ENCODE peak calls at places on chromosomes 1 and 21, in four cellular contexts. One of them, this sample, is unnamed.

GRCh38 chr21:41345934-41346685 is 15.7 kb upstream of the MX2 start:
- DNase-seq in NCI-H1105: no peak
- DNase-seq in T follicular helper cell: no peak
- DNase-seq in activated T-helper 1 cell treated with anti-CD3 and anti-CD28 coated beads, Interleukin-12 subunit alpha, Interleukin-12 subunit beta, Interleukin-2, Interleukin-4 antibody, amounts not matched to agents 30 ng/mL and 10 ng/mL and 1 ng/mL, durations not matched to agents 14 hours and 24 hours and 36 hours: no peak
- DNase-seq in this sample: no peak

GRCh38 chr1:53186533-53186932 is 10.1 kb upstream of the CPT2 start:
- DNase-seq in activated T-helper 1 cell treated with anti-CD3 and anti-CD28 coated beads, Interleukin-12 subunit alpha, Interleukin-12 subunit beta, Interleukin-2, Interleukin-4 antibody, amounts not matched to agents 30 ng/mL and 10 ng/mL and 1 ng/mL, durations not matched to agents 14 hours and 24 hours and 36 hours: no peak
- DNase-seq in T follicular helper cell: no peak
- DNase-seq in NCI-H1105: no peak
- DNase-seq in this sample: no peak

GRCh38 chr1:14339288-14339687 is 259.2 kb upstream of the KAZN start:
- DNase-seq in activated T-helper 1 cell treated with anti-CD3 and anti-CD28 coated beads, Interleukin-12 subunit alpha, Interleukin-12 subunit beta, Interleukin-2, Interleukin-4 antibody, amounts not matched to agents 30 ng/mL and 10 ng/mL and 1 ng/mL, durations not matched to agents 14 hours and 24 hours and 36 hours: no peak
- DNase-seq in NCI-H1105: no peak
- DNase-seq in T follicular helper cell: no peak
- DNase-seq in this sample: no peak

GRCh38 chr1:78676347-78676982 is 26.8 kb downstream of the IFI44 start:
- DNase-seq in NCI-H1105: peak; percentile 63
- DNase-seq in T follicular helper cell: peak; percentile 37
- DNase-seq in activated T-helper 1 cell treated with anti-CD3 and anti-CD28 coated beads, Interleukin-12 subunit alpha, Interleukin-12 subunit beta, Interleukin-2, Interleukin-4 antibody, amounts not matched to agents 30 ng/mL and 10 ng/mL and 1 ng/mL, durations not matched to agents 14 hours and 24 hours and 36 hours: peak; percentile 25
- DNase-seq in this sample: peak; percentile 26

GRCh38 chr1:53592521-53592982 is 133.4 kb downstream of the DMRTB1 start:
- DNase-seq in NCI-H1105: no peak
- DNase-seq in T follicular helper cell: no peak
- DNase-seq in activated T-helper 1 cell treated with anti-CD3 and anti-CD28 coated beads, Interleukin-12 subunit alpha, Interleukin-12 subunit beta, Interleukin-2, Interleukin-4 antibody, amounts not matched to agents 30 ng/mL and 10 ng/mL and 1 ng/mL, durations not matched to agents 14 hours and 24 hours and 36 hours: no peak
- DNase-seq in this sample: no peak

GRCh38 chr1:178254433-178254832 is 160.5 kb downstream of the RASAL2 start:
- DNase-seq in NCI-H1105: no peak
- DNase-seq in activated T-helper 1 cell treated with anti-CD3 and anti-CD28 coated beads, Interleukin-12 subunit alpha, Interleukin-12 subunit beta, Interleukin-2, Interleukin-4 antibody, amounts not matched to agents 30 ng/mL and 10 ng/mL and 1 ng/mL, durations not matched to agents 14 hours and 24 hours and 36 hours: no peak
- DNase-seq in T follicular helper cell: no peak
- DNase-seq in this sample: no peak

GRCh38 chr1:224205438-224205840 is 22.4 kb downstream of the DEGS1 start:
- DNase-seq in T follicular helper cell: no peak
- DNase-seq in NCI-H1105: no peak
- DNase-seq in activated T-helper 1 cell treated with anti-CD3 and anti-CD28 coated beads, Interleukin-12 subunit alpha, Interleukin-12 subunit beta, Interleukin-2, Interleukin-4 antibody, amounts not matched to agents 30 ng/mL and 10 ng/mL and 1 ng/mL, durations not matched to agents 14 hours and 24 hours and 36 hours: no peak
- DNase-seq in this sample: peak; percentile 45

GRCh38 chr1:13732971-13733667 is 33.1 kb downstream of the PRDM2 start:
- DNase-seq in NCI-H1105: no peak
- DNase-seq in activated T-helper 1 cell treated with anti-CD3 and anti-CD28 coated beads, Interleukin-12 subunit alpha, Interleukin-12 subunit beta, Interleukin-2, Interleukin-4 antibody, amounts not matched to agents 30 ng/mL and 10 ng/mL and 1 ng/mL, durations not matched to agents 14 hours and 24 hours and 36 hours: peak; percentile 40
- DNase-seq in T follicular helper cell: peak; percentile 23
- DNase-seq in this sample: peak; percentile 29

GRCh38 chr1:6435129-6435528 is 10.6 kb downstream of the ESPN start:
- DNase-seq in T follicular helper cell: no peak
- DNase-seq in NCI-H1105: no peak
- DNase-seq in activated T-helper 1 cell treated with anti-CD3 and anti-CD28 coated beads, Interleukin-12 subunit alpha, Interleukin-12 subunit beta, Interleukin-2, Interleukin-4 antibody, amounts not matched to agents 30 ng/mL and 10 ng/mL and 1 ng/mL, durations not matched to agents 14 hours and 24 hours and 36 hours: no peak
- DNase-seq in this sample: no peak

GRCh38 chr1:4172659-4173599 is 272.9 kb upstream of the C1orf174 start:
- DNase-seq in T follicular helper cell: no peak
- DNase-seq in NCI-H1105: peak; percentile 1
- DNase-seq in activated T-helper 1 cell treated with anti-CD3 and anti-CD28 coated beads, Interleukin-12 subunit alpha, Interleukin-12 subunit beta, Interleukin-2, Interleukin-4 antibody, amounts not matched to agents 30 ng/mL and 10 ng/mL and 1 ng/mL, durations not matched to agents 14 hours and 24 hours and 36 hours: peak; percentile 7
- DNase-seq in this sample: peak; percentile 38

GRCh38 chr1:182357913-182358312 is 33.7 kb downstream of the GLUL start:
- DNase-seq in activated T-helper 1 cell treated with anti-CD3 and anti-CD28 coated beads, Interleukin-12 subunit alpha, Interleukin-12 subunit beta, Interleukin-2, Interleukin-4 antibody, amounts not matched to agents 30 ng/mL and 10 ng/mL and 1 ng/mL, durations not matched to agents 14 hours and 24 hours and 36 hours: no peak
- DNase-seq in NCI-H1105: peak; percentile 85
- DNase-seq in T follicular helper cell: no peak
- DNase-seq in this sample: no peak

GRCh38 chr1:157045251-157046218 is at the start of gene ARHGEF11:
- DNase-seq in T follicular helper cell: no peak
- DNase-seq in activated T-helper 1 cell treated with anti-CD3 and anti-CD28 coated beads, Interleukin-12 subunit alpha, Interleukin-12 subunit beta, Interleukin-2, Interleukin-4 antibody, amounts not matched to agents 30 ng/mL and 10 ng/mL and 1 ng/mL, durations not matched to agents 14 hours and 24 hours and 36 hours: peak; percentile 11
- DNase-seq in NCI-H1105: peak; percentile 83
- DNase-seq in this sample: peak; percentile 21

GRCh38 chr21:31268090-31268489 is 76.0 kb downstream of the TIAM1 start:
- DNase-seq in NCI-H1105: no peak
- DNase-seq in activated T-helper 1 cell treated with anti-CD3 and anti-CD28 coated beads, Interleukin-12 subunit alpha, Interleukin-12 subunit beta, Interleukin-2, Interleukin-4 antibody, amounts not matched to agents 30 ng/mL and 10 ng/mL and 1 ng/mL, durations not matched to agents 14 hours and 24 hours and 36 hours: no peak
- DNase-seq in T follicular helper cell: no peak
- DNase-seq in this sample: no peak

GRCh38 chr1:92410706-92411105 is 76.0 kb downstream of the GFI1 start:
- DNase-seq in activated T-helper 1 cell treated with anti-CD3 and anti-CD28 coated beads, Interleukin-12 subunit alpha, Interleukin-12 subunit beta, Interleukin-2, Interleukin-4 antibody, amounts not matched to agents 30 ng/mL and 10 ng/mL and 1 ng/mL, durations not matched to agents 14 hours and 24 hours and 36 hours: peak; percentile 29
- DNase-seq in NCI-H1105: no peak
- DNase-seq in T follicular helper cell: peak; percentile 23
- DNase-seq in this sample: peak; percentile 23

GRCh38 chr21:43737158-43737950 is 18.4 kb downstream of the PDXK start:
- DNase-seq in NCI-H1105: no peak
- DNase-seq in T follicular helper cell: no peak
- DNase-seq in activated T-helper 1 cell treated with anti-CD3 and anti-CD28 coated beads, Interleukin-12 subunit alpha, Interleukin-12 subunit beta, Interleukin-2, Interleukin-4 antibody, amounts not matched to agents 30 ng/mL and 10 ng/mL and 1 ng/mL, durations not matched to agents 14 hours and 24 hours and 36 hours: no peak
- DNase-seq in this sample: no peak

GRCh38 chr1:212291505-212292134 is 6.4 kb downstream of the PPP2R5A start:
- DNase-seq in T follicular helper cell: no peak
- DNase-seq in NCI-H1105: peak; percentile 88
- DNase-seq in activated T-helper 1 cell treated with anti-CD3 and anti-CD28 coated beads, Interleukin-12 subunit alpha, Interleukin-12 subunit beta, Interleukin-2, Interleukin-4 antibody, amounts not matched to agents 30 ng/mL and 10 ng/mL and 1 ng/mL, durations not matched to agents 14 hours and 24 hours and 36 hours: no peak
- DNase-seq in this sample: no peak

GRCh38 chr1:189405419-189405818 is 1072.2 kb downstream of the BRINP3 start:
- DNase-seq in T follicular helper cell: no peak
- DNase-seq in NCI-H1105: no peak
- DNase-seq in activated T-helper 1 cell treated with anti-CD3 and anti-CD28 coated beads, Interleukin-12 subunit alpha, Interleukin-12 subunit beta, Interleukin-2, Interleukin-4 antibody, amounts not matched to agents 30 ng/mL and 10 ng/mL and 1 ng/mL, durations not matched to agents 14 hours and 24 hours and 36 hours: no peak
- DNase-seq in this sample: no peak

GRCh38 chr1:161499099-161500078 is 5.9 kb upstream of the FCGR2A start:
- DNase-seq in activated T-helper 1 cell treated with anti-CD3 and anti-CD28 coated beads, Interleukin-12 subunit alpha, Interleukin-12 subunit beta, Interleukin-2, Interleukin-4 antibody, amounts not matched to agents 30 ng/mL and 10 ng/mL and 1 ng/mL, durations not matched to agents 14 hours and 24 hours and 36 hours: no peak
- DNase-seq in NCI-H1105: no peak
- DNase-seq in T follicular helper cell: no peak
- DNase-seq in this sample: no peak

GRCh38 chr1:109637446-109637845 is 17.8 kb downstream of the AMPD2 start:
- DNase-seq in T follicular helper cell: no peak
- DNase-seq in NCI-H1105: no peak
- DNase-seq in activated T-helper 1 cell treated with anti-CD3 and anti-CD28 coated beads, Interleukin-12 subunit alpha, Interleukin-12 subunit beta, Interleukin-2, Interleukin-4 antibody, amounts not matched to agents 30 ng/mL and 10 ng/mL and 1 ng/mL, durations not matched to agents 14 hours and 24 hours and 36 hours: no peak
- DNase-seq in this sample: no peak

GRCh38 chr1:160454371-160455152 is 54.2 kb downstream of the VANGL2 start:
- DNase-seq in NCI-H1105: no peak
- DNase-seq in activated T-helper 1 cell treated with anti-CD3 and anti-CD28 coated beads, Interleukin-12 subunit alpha, Interleukin-12 subunit beta, Interleukin-2, Interleukin-4 antibody, amounts not matched to agents 30 ng/mL and 10 ng/mL and 1 ng/mL, durations not matched to agents 14 hours and 24 hours and 36 hours: no peak
- DNase-seq in T follicular helper cell: no peak
- DNase-seq in this sample: no peak

GRCh38 chr1:68542586-68542985 is 45.7 kb upstream of the DEPDC1 start:
- DNase-seq in T follicular helper cell: no peak
- DNase-seq in activated T-helper 1 cell treated with anti-CD3 and anti-CD28 coated beads, Interleukin-12 subunit alpha, Interleukin-12 subunit beta, Interleukin-2, Interleukin-4 antibody, amounts not matched to agents 30 ng/mL and 10 ng/mL and 1 ng/mL, durations not matched to agents 14 hours and 24 hours and 36 hours: no peak
- DNase-seq in NCI-H1105: no peak
- DNase-seq in this sample: no peak

This sample was measured in stimulated activated naive CD8-positive, alpha-beta T cell treated with anti-CD3 and anti-CD28 coated beads, Interleukin-15, amount 100 ng/mL, for 72 hours.